ENCODE peak calls at places on chromosomes 16 and 17, in six cellular contexts. I, S, T, Y, E and N are unnamed samples.

GRCh38 chr17:30361766-30362279 is 16.9 kb upstream of the CPD start:
- DNase-seq in I (no peak), S (no peak), T (no peak), Y (no peak), E (no peak), N (no peak)

GRCh38 chr16:87303431-87303930 is 13.7 kb downstream of the C16orf95 start:
- DNase-seq in I (no peak), S (no peak), T (no peak), Y (no peak), E (no peak), N (no peak)

GRCh38 chr16:12467418-12468210 is 336.1 kb downstream of the CPPED1 start:
- DNase-seq in I (no peak), S (no peak), T (no peak), Y (no peak), E (no peak), N (no peak)

GRCh38 chr17:38705803-38706624 is 941 bp downstream of the MLLT6 start:
- DNase-seq in I (peak; percentile 40), S (no peak), T (no peak), Y (peak; percentile 81), E (peak; percentile 47), N (peak; percentile 51)

GRCh38 chr16:24013733-24014645 is 178.2 kb downstream of the PRKCB start:
- DNase-seq in I (no peak), S (no peak), T (no peak), Y (peak; percentile 79), E (no peak), N (peak; percentile 82)

GRCh38 chr16:78396046-78396445 is 296.6 kb downstream of the WWOX start:
- DNase-seq in I (no peak), S (no peak), T (no peak), Y (no peak), E (no peak), N (no peak)

GRCh38 chr16:89565506-89566372 is 5.3 kb downstream of the RPL13 start:
- DNase-seq in I (no peak), S (no peak), T (peak; percentile 30), Y (peak; percentile 81), E (peak; percentile 29), N (peak; percentile 46)

GRCh38 chr16:46980926-46981325 is 7.5 kb upstream of the DNAJA2 start:
- DNase-seq in I (no peak), S (no peak), T (no peak), Y (no peak), E (no peak), N (no peak)

GRCh38 chr16:1993731-1994131 is 4.0 kb downstream of the SYNGR3 start:
- DNase-seq in I (no peak), S (no peak), T (no peak), Y (no peak), E (no peak), N (no peak)

GRCh38 chr17:80389011-80389995 is 25.7 kb upstream of the ENDOV start:
- DNase-seq in I (no peak), S (no peak), T (no peak), Y (peak; percentile 59), E (no peak), N (no peak)

GRCh38 chr16:67668495-67669157 is 2.0 kb downstream of the C16orf86 start:
- DNase-seq in I (no peak), S (no peak), T (no peak), Y (no peak), E (no peak), N (no peak)

GRCh38 chr17:41824086-41824485 is 11.3 kb downstream of the FKBP10 start:
- DNase-seq in I (no peak), S (no peak), T (no peak), Y (no peak), E (no peak), N (no peak)

GRCh38 chr17:82407255-82407654 is 10.9 kb upstream of the HEXD start:
- DNase-seq in I (no peak), S (no peak), T (no peak), Y (no peak), E (no peak), N (no peak)

GRCh38 chr16:1323296-1324239 is 9.9 kb upstream of the BAIAP3 start:
- DNase-seq in I (peak; percentile 76), S (no peak), T (no peak), Y (no peak), E (no peak), N (no peak)

GRCh38 chr17:4956493-4957061 is 5.7 kb downstream of the ENO3 start:
- DNase-seq in I (no peak), S (no peak), T (no peak), Y (peak; percentile 81), E (no peak), N (no peak)

GRCh38 chr17:59829217-59830006 is 63.3 kb downstream of the TUBD1 start:
- DNase-seq in I (no peak), S (no peak), T (no peak), Y (peak; percentile 70), E (no peak), N (peak; percentile 74)

GRCh38 chr16:28063047-28063521 is 430 bp downstream of the GSG1L start:
- DNase-seq in I (no peak), S (no peak), T (no peak), Y (no peak), E (no peak), N (no peak)

GRCh38 chr16:21197115-21197514 is 14.3 kb downstream of the ZP2 start:
- DNase-seq in I (no peak), S (no peak), T (no peak), Y (no peak), E (no peak), N (no peak)

GRCh38 chr17:70804161-70804560 is 634.8 kb downstream of the KCNJ2 start:
- DNase-seq in I (no peak), S (no peak), T (no peak), Y (no peak), E (no peak), N (no peak)

GRCh38 chr17:16381496-16381820 is 567 bp downstream of the UBB start:
- DNase-seq in I (peak; percentile 40), S (no peak), T (no peak), Y (no peak), E (no peak), N (no peak)

GRCh38 chr17:62804822-62805221 is 3.3 kb downstream of the MARCHF10 start:
- DNase-seq in I (no peak), S (no peak), T (no peak), Y (no peak), E (no peak), N (no peak)

GRCh38 chr17:9238340-9239259 is 217.3 kb downstream of the NTN1 start:
- DNase-seq in I (no peak), S (no peak), T (no peak), Y (no peak), E (no peak), N (no peak)

GRCh38 chr16:22235839-22236745 is 30.0 kb downstream of the EEF2K start:
- DNase-seq in I (no peak), S (no peak), T (no peak), Y (no peak), E (no peak), N (no peak)